ENCODE peak calls at places on chromosomes 2 and 18, in four cellular contexts. Z, E, W and B are unnamed samples.
A peak's percentile ranks its signal among the peaks of the same experiment; 100 is the strongest.

GRCh38 chr2:25253153-25253617 is 84.8 kb upstream of the POMC start:
- DNase-seq in Z (no peak), E (no peak), W (no peak), B (no peak)

GRCh38 chr2:169095631-169096105 is 26.3 kb downstream of the DHRS9 start:
- DNase-seq in E (peak; percentile 96), W (no peak), Z (peak; percentile 92), B (peak; percentile 80)

GRCh38 chr18:75209952-75210261 is 690 bp upstream of the TSHZ1 start:
- DNase-seq in E (peak; percentile 35), W (no peak), Z (peak; percentile 59), B (no peak)

GRCh38 chr2:156190532-156190931 is 142.0 kb downstream of the NR4A2 start:
- DNase-seq in W (no peak), Z (no peak), E (no peak), B (no peak)

GRCh38 chr2:6674381-6674780 is 191.3 kb downstream of the CMPK2 start:
- DNase-seq in Z (no peak), W (no peak), E (no peak), B (no peak)

GRCh38 chr2:151672277-151672676 is 62.0 kb downstream of the NEB start:
- DNase-seq in W (no peak), Z (no peak), E (no peak), B (no peak)

GRCh38 chr2:224039080-224039769 is at the start of gene SERPINE2:
- DNase-seq in E (peak; percentile 63), W (no peak), Z (peak; percentile 78), B (no peak)

GRCh38 chr2:111900859-111901258 is 2.5 kb downstream of the MERTK start:
- DNase-seq in E (peak; percentile 28), W (no peak), Z (peak; percentile 60), B (no peak)

GRCh38 chr2:68878753-68879152 is 7.6 kb upstream of the BMP10 start:
- DNase-seq in W (no peak), Z (peak; percentile 20), E (no peak), B (no peak)

GRCh38 chr2:171430516-171431410 is 3.0 kb downstream of the METTL8 start:
- DNase-seq in W (no peak), E (no peak), Z (no peak), B (no peak)

GRCh38 chr2:234368861-234369261 is 128.0 kb downstream of the ARL4C start:
- DNase-seq in W (no peak), Z (peak; percentile 64), E (peak; percentile 82), B (peak; percentile 41)

GRCh38 chr18:76488190-76488589 is 6.9 kb downstream of the ZNF516 start:
- DNase-seq in Z (peak; percentile 73), W (no peak), E (no peak), B (no peak)

GRCh38 chr18:71529708-71530303 is 1014.3 kb downstream of the CBLN2 start:
- DNase-seq in E (no peak), Z (no peak), W (no peak), B (no peak)

GRCh38 chr2:71337776-71338175 is 6.2 kb downstream of the ZNF638 start:
- DNase-seq in E (no peak), Z (no peak), W (no peak), B (no peak)

GRCh38 chr2:140063356-140063755 is 1283.2 kb upstream of the NXPH2 start:
- DNase-seq in E (no peak), W (no peak), Z (no peak), B (no peak)

GRCh38 chr2:172106128-172106961 is 3.6 kb upstream of the DLX2 start:
- DNase-seq in Z (peak; percentile 79), W (no peak), E (no peak), B (no peak)

GRCh38 chr2:188975497-188976102 is 1.4 kb downstream of the COL3A1 start:
- DNase-seq in E (no peak), W (no peak), Z (peak; percentile 92), B (no peak)

GRCh38 chr18:10080372-10080771 is 166.6 kb downstream of the VAPA start:
- DNase-seq in Z (no peak), E (no peak), W (no peak), B (no peak)

GRCh38 chr18:1659190-1659589 is 754.5 kb downstream of the ADCYAP1 start:
- DNase-seq in W (no peak), Z (no peak), E (no peak), B (no peak)

GRCh38 chr2:39504790-39505335 is 67.8 kb upstream of the MAP4K3 start:
- DNase-seq in W (no peak), Z (peak; percentile 84), E (no peak), B (no peak)

GRCh38 chr18:49597556-49597955 is 35.7 kb downstream of the LIPG start:
- DNase-seq in E (peak; percentile 91), Z (no peak), W (no peak), B (peak; percentile 52)

GRCh38 chr18:28045176-28045810 is 131.6 kb downstream of the CDH2 start:
- DNase-seq in Z (peak; percentile 73), W (no peak), E (peak; percentile 11), B (no peak)

GRCh38 chr18:80161781-80162417 is 52.8 kb downstream of the ADNP2 start:
- DNase-seq in W (no peak), E (no peak), Z (no peak), B (no peak)

GRCh38 chr2:240419321-240419720 is 16.1 kb upstream of the GPC1 start:
- DNase-seq in W (no peak), Z (no peak), E (no peak), B (no peak)

GRCh38 chr2:56464066-56464465 is 280.3 kb downstream of the CCDC85A start:
- DNase-seq in W (no peak), E (no peak), Z (no peak), B (no peak)

GRCh38 chr2:20620271-20620681 is 30.6 kb downstream of the HS1BP3 start:
- DNase-seq in E (no peak), Z (no peak), W (no peak), B (no peak)

GRCh38 chr2:161077367-161078210 is 82.6 kb upstream of the TANK start:
- DNase-seq in W (no peak), E (peak; percentile 39), Z (peak; percentile 82), B (no peak)

GRCh38 chr2:129192117-129192516 is 787.3 kb upstream of the RAB6C start:
- DNase-seq in Z (no peak), E (no peak), W (no peak), B (no peak)

GRCh38 chr2:158202151-158202778 is 100.6 kb downstream of the UPP2 start:
- DNase-seq in E (peak; percentile 54), Z (peak; percentile 13), W (no peak), B (no peak)

GRCh38 chr18:51588616-51589015 is 391.1 kb upstream of the MEX3C start:
- DNase-seq in Z (no peak), W (no peak), E (no peak), B (no peak)

GRCh38 chr2:112692496-112692911 is 28.3 kb upstream of the NT5DC4 start:
- DNase-seq in E (peak; percentile 100), W (peak; percentile 13), Z (peak; percentile 97), B (peak; percentile 99)

GRCh38 chr2:141399270-141399669 is 731.5 kb downstream of the LRP1B start:
- DNase-seq in Z (no peak), E (no peak), W (no peak), B (no peak)

GRCh38 chr2:84194906-84195644 is 264.0 kb downstream of the SUCLG1 start:
- DNase-seq in W (no peak), Z (no peak), E (no peak), B (no peak)

GRCh38 chr18:3661121-3661520 is 211.1 kb downstream of the TGIF1 start:
- DNase-seq in E (no peak), Z (no peak), W (no peak), B (no peak)
- H3K27ac ChIP-seq in E (no peak overlapping the region), Z (no peak overlapping the region), W (no peak overlapping the region), B (no peak overlapping the region)

GRCh38 chr2:218981390-218982311 is 3.3 kb downstream of the FEV start:
- DNase-seq in Z (peak; percentile 62), E (peak; percentile 50), W (no peak), B (no peak)
- TF ChIP-seq EZH2 in Z (peak; percentile 99), E (peak; percentile 72), W (peak; percentile 94), B (peak; percentile 61)

GRCh38 chr2:232504438-232504837 is 15.8 kb upstream of the PRSS56 start:
- DNase-seq in E (no peak), W (no peak), Z (no peak), B (no peak)

GRCh38 chr2:232506713-232507112 is 13.5 kb upstream of the PRSS56 start:
- DNase-seq in W (no peak), E (no peak), Z (no peak), B (no peak)

GRCh38 chr2:232503792-232504323 is 16.2 kb upstream of the ECEL1 start:
- DNase-seq in W (no peak), E (no peak), Z (no peak), B (no peak)

GRCh38 chr2:232508246-232508645 is 11.9 kb upstream of the PRSS56 start:
- DNase-seq in Z (no peak), E (no peak), W (no peak), B (no peak)

GRCh38 chr2:232505805-232506360 is 14.3 kb upstream of the PRSS56 start:
- DNase-seq in Z (no peak), W (no peak), E (no peak), B (no peak)
- H3K27ac ChIP-seq in Z (no peak overlapping the region), W (no peak overlapping the region), E (no peak overlapping the region), B (no peak overlapping the region)

GRCh38 chr18:22447770-22448169 is 30.1 kb upstream of the CTAGE1 start:
- DNase-seq in E (no peak), W (no peak), Z (no peak), B (no peak)
- TF ChIP-seq EZH2 in E (no peak), W (no peak), Z (no peak), B (no peak)

GRCh38 chr2:28363676-28364075 is 29.0 kb upstream of the FOSL2 start:
- DNase-seq in E (no peak), W (no peak), Z (no peak), B (no peak)
- H3K27ac ChIP-seq in E (no peak overlapping the region), W (no peak overlapping the region), Z (no peak overlapping the region), B (no peak overlapping the region)

DNA sequence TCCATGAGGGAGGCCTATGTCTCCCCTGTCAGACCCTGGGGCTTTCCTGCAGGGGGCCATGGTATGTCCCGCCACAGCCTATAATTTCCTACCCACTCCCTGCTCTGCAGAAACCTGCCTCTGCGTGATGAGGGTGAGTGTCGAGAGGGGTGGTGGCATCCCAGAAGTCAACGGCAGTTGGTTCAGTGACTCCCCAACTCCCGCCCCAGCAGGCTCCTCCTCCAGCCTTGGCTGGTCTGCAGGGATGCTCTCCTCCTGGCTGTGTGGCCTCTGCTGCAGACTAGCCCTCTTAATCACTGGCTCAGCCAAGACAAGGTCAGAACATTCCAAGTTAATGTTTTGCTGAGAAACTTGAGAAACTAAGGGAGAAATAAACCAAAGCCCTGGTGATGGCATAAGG is 13.3 kb downstream of the CELF4 start:
- DNase-seq in Z (no peak), E (no peak), W (no peak), B (no peak)
- TF ChIP-seq EZH2 in Z (no peak), E (no peak), W (no peak), B (no peak)

GRCh38 chr2:43443317-43443716 is 152.5 kb downstream of the THADA start:
- DNase-seq in Z (no peak), W (no peak), E (no peak), B (no peak)
- H3K27ac ChIP-seq in Z (no peak overlapping the region), W (no peak overlapping the region), E (no peak overlapping the region), B (no peak overlapping the region)

DNA sequence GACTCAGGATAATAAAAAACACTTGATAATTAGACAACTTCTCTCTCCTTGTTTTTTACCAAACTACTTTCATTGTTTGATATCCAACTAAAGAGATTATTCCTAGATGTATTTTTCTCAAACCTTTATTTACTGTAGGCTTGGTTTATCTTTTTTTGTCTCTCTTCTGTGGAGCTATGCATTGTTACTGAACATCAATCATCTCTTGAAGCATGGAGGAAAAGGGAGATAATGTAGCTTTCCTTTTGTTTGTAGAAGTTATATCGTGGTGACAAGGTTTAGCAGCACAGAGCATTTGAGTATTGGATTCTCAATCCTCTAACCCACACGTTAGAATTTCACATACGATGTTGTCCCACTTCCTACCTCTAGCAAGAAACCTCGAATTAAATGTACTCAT is 41.7 kb downstream of the SMCHD1 start:
- DNase-seq in E (no peak), W (no peak), Z (no peak), B (no peak)
- TF ChIP-seq EZH2 in E (no peak), W (no peak), Z (no peak), B (no peak)